ENCODE peak calls at places on chromosomes 12 and 14, in five cellular contexts. One of them, this sample, is unnamed.

GRCh38 chr14:106518054-106518943 is 991.9 kb downstream of the TMEM121 start:
- DNase-seq in fibroblast of pulmonary artery: no peak
- DNase-seq in astrocyte of the spinal cord: no peak
- DNase-seq in astrocyte: no peak
- DNase-seq in GM23338: peak; percentile 1
- DNase-seq in this sample: no peak

GRCh38 chr12:106602071-106602470 is 19.3 kb downstream of the RFX4 start:
- DNase-seq in astrocyte: no peak
- DNase-seq in GM23338: no peak
- DNase-seq in astrocyte of the spinal cord: no peak
- DNase-seq in fibroblast of pulmonary artery: no peak
- DNase-seq in this sample: no peak

GRCh38 chr12:79934309-79935020 is 432 bp downstream of the PPP1R12A start:
- DNase-seq in fibroblast of pulmonary artery: peak; percentile 31
- DNase-seq in astrocyte of the spinal cord: no peak
- DNase-seq in GM23338: peak; percentile 74
- DNase-seq in astrocyte: peak; percentile 29
- DNase-seq in this sample: peak; percentile 37

GRCh38 chr12:127162902-127163301 is 1104.1 kb upstream of the TMEM132C start:
- DNase-seq in fibroblast of pulmonary artery: peak; percentile 43
- DNase-seq in astrocyte of the spinal cord: peak; percentile 77
- DNase-seq in astrocyte: peak; percentile 80
- DNase-seq in GM23338: no peak
- DNase-seq in this sample: peak; percentile 89

GRCh38 chr14:68968051-68968450 is 11.1 kb downstream of the ACTN1 start:
- DNase-seq in astrocyte of the spinal cord: no peak
- DNase-seq in fibroblast of pulmonary artery: no peak
- DNase-seq in GM23338: no peak
- DNase-seq in astrocyte: no peak
- DNase-seq in this sample: no peak

GRCh38 chr12:40726366-40726765 is 34.1 kb downstream of the CNTN1 start:
- DNase-seq in fibroblast of pulmonary artery: no peak
- DNase-seq in astrocyte: no peak
- DNase-seq in GM23338: no peak
- DNase-seq in astrocyte of the spinal cord: no peak
- DNase-seq in this sample: no peak

GRCh38 chr12:121955258-121956040 is 37.1 kb downstream of the CFAP251 start:
- DNase-seq in astrocyte: no peak
- DNase-seq in fibroblast of pulmonary artery: peak; percentile 47
- DNase-seq in astrocyte of the spinal cord: peak; percentile 24
- DNase-seq in GM23338: peak; percentile 56
- DNase-seq in this sample: peak; percentile 51

GRCh38 chr12:120818416-120818815 is 85.7 kb downstream of the SPPL3 start:
- DNase-seq in astrocyte of the spinal cord: no peak
- DNase-seq in fibroblast of pulmonary artery: no peak
- DNase-seq in GM23338: no peak
- DNase-seq in astrocyte: no peak
- DNase-seq in this sample: no peak

GRCh38 chr12:56260380-56260779 is 2.2 kb upstream of the ANKRD52 start:
- DNase-seq in GM23338: no peak
- DNase-seq in fibroblast of pulmonary artery: no peak
- DNase-seq in astrocyte of the spinal cord: no peak
- DNase-seq in astrocyte: no peak
- DNase-seq in this sample: no peak

GRCh38 chr14:20503905-20504304 is 1.4 kb upstream of the RNASE10 start:
- DNase-seq in astrocyte of the spinal cord: no peak
- DNase-seq in fibroblast of pulmonary artery: no peak
- DNase-seq in GM23338: no peak
- DNase-seq in astrocyte: no peak
- DNase-seq in this sample: no peak

GRCh38 chr14:65854215-65854614 is 441.7 kb downstream of the FUT8 start:
- DNase-seq in astrocyte of the spinal cord: no peak
- DNase-seq in astrocyte: no peak
- DNase-seq in GM23338: no peak
- DNase-seq in fibroblast of pulmonary artery: no peak
- DNase-seq in this sample: no peak

GRCh38 chr14:71588028-71588427 is 344.2 kb upstream of the RGS6 start:
- DNase-seq in astrocyte: peak; percentile 92
- DNase-seq in GM23338: no peak
- DNase-seq in astrocyte of the spinal cord: peak; percentile 86
- DNase-seq in fibroblast of pulmonary artery: peak; percentile 63
- DNase-seq in this sample: peak; percentile 78

GRCh38 chr12:68792952-68793351 is 15.0 kb upstream of the MDM2 start:
- DNase-seq in astrocyte: no peak
- DNase-seq in GM23338: peak; percentile 46
- DNase-seq in fibroblast of pulmonary artery: peak; percentile 44
- DNase-seq in astrocyte of the spinal cord: peak; percentile 22
- DNase-seq in this sample: peak; percentile 47

GRCh38 chr12:94405378-94406116 is 54.1 kb downstream of the CEP83 start:
- DNase-seq in fibroblast of pulmonary artery: no peak
- DNase-seq in GM23338: no peak
- DNase-seq in astrocyte: no peak
- DNase-seq in astrocyte of the spinal cord: no peak
- DNase-seq in this sample: peak; percentile 9

DNA sequence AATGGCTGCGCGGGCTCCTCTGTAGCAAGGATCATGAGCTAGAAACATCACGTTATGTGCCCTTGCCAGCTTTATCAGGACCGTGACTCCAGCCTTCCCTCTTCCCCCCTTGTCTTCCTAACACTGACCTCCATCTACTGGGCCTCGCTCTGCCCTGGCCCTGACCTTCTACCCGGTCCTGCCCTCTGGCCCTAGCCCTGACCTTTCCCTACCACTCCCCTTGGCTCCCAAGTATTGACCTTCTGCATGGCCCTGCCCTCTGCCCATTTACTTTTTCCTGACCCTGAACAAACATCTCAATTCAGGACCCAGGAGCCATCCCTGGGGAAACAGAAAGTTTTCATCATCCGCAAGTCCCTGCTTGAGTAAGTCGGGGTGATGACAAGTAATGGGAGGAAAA is 2.0 kb downstream of the SOAT2 start:
- DNase-seq in astrocyte of the spinal cord: no peak
- DNase-seq in fibroblast of pulmonary artery: no peak
- DNase-seq in GM23338: no peak
- DNase-seq in astrocyte: no peak
- DNase-seq in this sample: no peak
- H3K4me3 ChIP-seq in astrocyte of the spinal cord: no peak overlapping the region
- H3K4me3 ChIP-seq in fibroblast of pulmonary artery: no peak overlapping the region
- H3K4me3 ChIP-seq in GM23338: no peak overlapping the region
- H3K4me3 ChIP-seq in astrocyte: no peak overlapping the region
- H3K4me3 ChIP-seq in this sample: no peak overlapping the region

GRCh38 chr12:63319386-63319785 is 168.4 kb upstream of the AVPR1A start:
- DNase-seq in GM23338: peak; percentile 16
- DNase-seq in astrocyte of the spinal cord: peak; percentile 23
- DNase-seq in astrocyte: peak; percentile 13
- DNase-seq in fibroblast of pulmonary artery: no peak
- DNase-seq in this sample: no peak
- TF ChIP-seq CTCF in GM23338: peak; percentile 12
- TF ChIP-seq CTCF in astrocyte of the spinal cord: no peak
- TF ChIP-seq CTCF in astrocyte: no peak
- TF ChIP-seq CTCF in fibroblast of pulmonary artery: no peak
- TF ChIP-seq CTCF in this sample: no peak

GRCh38 chr14:31966896-31967668 is 110.0 kb upstream of the ARHGAP5 start:
- DNase-seq in astrocyte: no peak
- DNase-seq in GM23338: no peak
- DNase-seq in astrocyte of the spinal cord: no peak
- DNase-seq in fibroblast of pulmonary artery: no peak
- DNase-seq in this sample: no peak

GRCh38 chr14:31962920-31963319 is 114.2 kb upstream of the ARHGAP5 start:
- DNase-seq in GM23338: no peak
- DNase-seq in astrocyte of the spinal cord: no peak
- DNase-seq in astrocyte: no peak
- DNase-seq in fibroblast of pulmonary artery: no peak
- DNase-seq in this sample: no peak

GRCh38 chr14:31965735-31966598 is 111.1 kb upstream of the ARHGAP5 start:
- DNase-seq in astrocyte of the spinal cord: no peak
- DNase-seq in fibroblast of pulmonary artery: no peak
- DNase-seq in astrocyte: no peak
- DNase-seq in GM23338: no peak
- DNase-seq in this sample: no peak

GRCh38 chr14:31964490-31964889 is 112.6 kb upstream of the ARHGAP5 start:
- DNase-seq in astrocyte: no peak
- DNase-seq in fibroblast of pulmonary artery: no peak
- DNase-seq in GM23338: no peak
- DNase-seq in astrocyte of the spinal cord: no peak
- DNase-seq in this sample: no peak

GRCh38 chr14:31964979-31965734 is 111.9 kb upstream of the ARHGAP5 start:
- DNase-seq in astrocyte of the spinal cord: no peak
- DNase-seq in GM23338: no peak
- DNase-seq in fibroblast of pulmonary artery: no peak
- DNase-seq in astrocyte: no peak
- DNase-seq in this sample: no peak
- H3K4me3 ChIP-seq in astrocyte of the spinal cord: no peak overlapping the region
- H3K4me3 ChIP-seq in GM23338: no peak overlapping the region
- H3K4me3 ChIP-seq in fibroblast of pulmonary artery: no peak overlapping the region
- H3K4me3 ChIP-seq in astrocyte: no peak overlapping the region
- H3K4me3 ChIP-seq in this sample: no peak overlapping the region

GRCh38 chr12:23055004-23055403 is 430.0 kb downstream of the ETNK1 start:
- DNase-seq in fibroblast of pulmonary artery: peak; percentile 26
- DNase-seq in astrocyte: peak; percentile 2
- DNase-seq in astrocyte of the spinal cord: peak; percentile 22
- DNase-seq in GM23338: peak; percentile 80
- DNase-seq in this sample: peak; percentile 26
- TF ChIP-seq CTCF in fibroblast of pulmonary artery: peak; percentile 33
- TF ChIP-seq CTCF in astrocyte: peak; percentile 55
- TF ChIP-seq CTCF in astrocyte of the spinal cord: peak; percentile 57
- TF ChIP-seq CTCF in GM23338: peak; percentile 96
- TF ChIP-seq CTCF in this sample: peak; percentile 43

This sample was measured in fibroblast of mammary gland.